ENCODE peak calls at places on chromosomes 12 and 14, in four cellular contexts. X, A, Q and I are unnamed samples.

GRCh38 chr12:27337376-27337775 is 4.7 kb downstream of the BMAL2 start:
- DNase-seq in X (no peak), A (peak), Q (no peak), I (no peak)

GRCh38 chr14:51564986-51565604 is 86.6 kb upstream of the FRMD6 start:
- DNase-seq in Q (no peak), X (no peak), A (no peak), I (no peak)

GRCh38 chr14:57848353-57848752 is 17.5 kb downstream of the SLC35F4 start:
- DNase-seq in Q (no peak), X (no peak), A (no peak), I (no peak)

GRCh38 chr14:65792208-65792905 is 379.8 kb downstream of the FUT8 start:
- DNase-seq in X (no peak), A (no peak), Q (no peak), I (no peak)

GRCh38 chr12:95942532-95943230 is at the start of gene CCDC38:
- DNase-seq in X (peak), Q (no peak), A (peak), I (peak)

GRCh38 chr14:62957562-62957961 is 87.7 kb downstream of the KCNH5 start:
- DNase-seq in X (no peak), A (no peak), Q (peak), I (no peak)

GRCh38 chr12:93943766-93944165 is 204.6 kb upstream of the PLXNC1 start:
- DNase-seq in Q (peak), A (no peak), X (no peak), I (no peak)

GRCh38 chr14:75648066-75648838 is 12.4 kb downstream of the ERG28 start:
- DNase-seq in X (no peak), Q (no peak), A (peak), I (no peak)

GRCh38 chr14:79098324-79098723 is 928.2 kb downstream of the NRXN3 start:
- DNase-seq in Q (no peak), A (no peak), X (no peak), I (no peak)

GRCh38 chr12:13404111-13404628 is 207.6 kb downstream of the EMP1 start:
- DNase-seq in X (no peak), Q (no peak), A (no peak), I (no peak)

GRCh38 chr12:41032386-41032785 is 155.7 kb upstream of the PDZRN4 start:
- DNase-seq in Q (no peak), X (no peak), A (no peak), I (no peak)

GRCh38 chr14:64248689-64249088 is 45.5 kb downstream of the ESR2 start:
- DNase-seq in Q (no peak), A (no peak), X (no peak), I (no peak)

GRCh38 chr14:29310757-29311156 is 544.2 kb downstream of the FOXG1 start:
- DNase-seq in Q (no peak), X (no peak), A (no peak), I (no peak)

GRCh38 chr12:103397536-103397935 is 98.2 kb downstream of the C12orf42 start:
- DNase-seq in X (no peak), Q (no peak), A (no peak), I (no peak)

GRCh38 chr14:100670017-100670974 is 56.4 kb upstream of the DLK1 start:
- DNase-seq in A (no peak), Q (no peak), X (no peak), I (no peak)

GRCh38 chr12:67986632-67987031 is 2.6 kb upstream of the IFNG-AS1 start:
- DNase-seq in X (no peak), Q (no peak), A (no peak), I (no peak)

GRCh38 chr14:65824978-65825299 is 412.4 kb downstream of the FUT8 start:
- DNase-seq in X (no peak), A (no peak), Q (no peak), I (no peak)

GRCh38 chr12:118136559-118137003 is 657 bp downstream of the PEBP1 start:
- DNase-seq in X (peak), A (peak), Q (peak), I (peak)

GRCh38 chr14:102920998-102921304 is 1.5 kb upstream of the AMN start:
- DNase-seq in A (no peak), X (no peak), Q (no peak), I (no peak)

GRCh38 chr12:57772429-57773322 is at the start of gene EEF1AKMT3:
- DNase-seq in A (peak), Q (peak), X (peak), I (peak)

GRCh38 chr12:123670882-123671728 is at the start of gene TCTN2:
- DNase-seq in Q (peak), X (peak), A (peak), I (peak)

GRCh38 chr12:104596128-104596799 is 139.5 kb downstream of the CHST11 start:
- DNase-seq in A (no peak), Q (no peak), X (no peak), I (no peak)

GRCh38 chr12:115867854-115868253 is 409.6 kb downstream of the MED13L start:
- DNase-seq in Q (no peak), A (no peak), X (no peak), I (no peak)

GRCh38 chr12:62347922-62348650 is 87.9 kb downstream of the USP15 start:
- DNase-seq in A (no peak), X (no peak), Q (no peak), I (no peak)

GRCh38 chr14:72495668-72496067 is 398.2 kb downstream of the DPF3 start:
- DNase-seq in A (no peak), X (no peak), Q (no peak), I (no peak)

GRCh38 chr12:10243803-10244520 is 31.3 kb downstream of the GABARAPL1 start:
- DNase-seq in A (no peak), Q (peak), X (no peak), I (no peak)

GRCh38 chr12:89454080-89454848 is 70.3 kb downstream of the GALNT4 start:
- DNase-seq in A (no peak), Q (no peak), X (no peak), I (no peak)

GRCh38 chr14:96139879-96140278 is 64.8 kb upstream of the BDKRB2 start:
- DNase-seq in A (no peak), Q (no peak), X (no peak), I (no peak)

GRCh38 chr12:95790912-95791849 is 617 bp upstream of the NTN4 start:
- DNase-seq in X (peak), A (no peak), Q (no peak), I (peak)

GRCh38 chr14:68598089-68598488 is 194.8 kb downstream of the ZFP36L1 start:
- DNase-seq in A (no peak), Q (no peak), X (no peak), I (no peak)

GRCh38 chr12:130179621-130180020 is 17.4 kb downstream of the FZD10 start:
- DNase-seq in A (no peak), X (no peak), Q (no peak), I (no peak)

GRCh38 chr14:103052407-103052806 is 4.9 kb downstream of the CDC42BPB start:
- DNase-seq in A (no peak), Q (no peak), X (no peak), I (no peak)

DNA sequence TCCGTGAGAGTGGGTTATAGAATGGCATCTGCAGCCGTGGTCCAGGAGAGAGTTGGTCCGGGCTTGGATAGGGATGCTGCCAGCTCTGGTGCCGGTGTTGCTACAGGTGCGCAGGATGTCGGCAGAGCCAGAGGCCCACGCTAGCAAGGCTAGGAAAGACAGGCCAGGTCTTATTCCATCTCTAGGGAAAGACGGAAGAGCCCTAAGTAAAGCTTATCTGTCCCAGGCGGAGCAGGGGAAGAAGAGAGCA is 485 bp upstream of the PSME1 start:
- DNase-seq in Q (no peak), X (no peak), A (no peak), I (no peak)
- TF ChIP-seq SP1 in Q (no peak), X (no peak), A (no peak), I (no peak)

GRCh38 chr12:47383942-47384341 is 304.2 kb upstream of the AMIGO2 start:
- DNase-seq in A (no peak), Q (no peak), X (no peak), I (no peak)
- TF ChIP-seq ELF4 in A (no peak), Q (no peak), X (no peak), I (no peak)

GRCh38 chr14:81454572-81455218 is 54.6 kb upstream of the STON2 start:
- DNase-seq in X (no peak), A (no peak), Q (no peak), I (no peak)
- TF ChIP-seq SP1 in X (no peak), A (no peak), Q (no peak), I (no peak)

DNA sequence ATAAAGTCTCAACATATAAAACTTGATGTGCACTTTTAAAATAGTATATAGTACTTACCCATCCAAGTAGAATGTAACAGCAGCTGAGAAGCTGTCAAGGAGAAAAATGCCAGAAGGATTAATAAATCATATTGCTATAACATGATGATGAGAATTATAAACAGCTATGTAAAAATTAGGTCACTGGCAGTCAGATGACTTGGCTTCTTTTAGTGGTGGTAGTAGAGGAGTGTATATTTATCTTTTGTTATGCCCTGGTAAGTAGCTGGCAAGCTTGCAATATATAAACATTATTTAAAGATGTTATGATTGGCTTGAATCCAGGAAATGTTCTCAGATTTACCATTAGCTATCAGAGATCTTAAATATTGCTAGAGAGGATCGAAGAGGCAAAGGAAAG is 471.0 kb upstream of the MGAT4C start:
- DNase-seq in X (peak), Q (no peak), A (no peak), I (no peak)
- TF ChIP-seq ELF4 in X (no peak), Q (no peak), A (no peak), I (no peak)

GRCh38 chr12:76237086-76237701 is 111.0 kb downstream of the BBS10 start:
- DNase-seq in A (no peak), Q (no peak), X (no peak), I (no peak)
- TF ChIP-seq SP1 in A (no peak), Q (no peak), X (no peak), I (no peak)

DNA sequence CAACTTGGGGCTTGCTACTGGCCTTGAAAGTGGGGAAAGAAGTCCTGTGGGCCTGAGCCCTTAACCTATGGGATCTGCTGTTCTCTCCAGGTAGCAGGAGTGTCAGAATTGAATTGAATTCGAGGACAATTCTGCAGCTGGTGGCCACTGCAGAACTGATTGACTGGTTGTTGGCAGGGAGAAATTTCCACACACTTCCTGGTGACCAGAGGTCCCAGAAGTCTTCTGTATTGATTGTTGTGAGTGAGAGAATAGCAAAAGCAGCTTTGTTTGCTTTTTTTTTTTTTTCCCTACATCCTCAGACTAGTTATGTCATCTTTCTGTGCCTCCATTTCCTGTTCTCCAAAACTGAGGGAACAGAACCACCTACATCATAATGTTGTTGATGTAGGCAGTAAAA is 64.1 kb downstream of the PRICKLE1 start:
- DNase-seq in X (no peak), A (no peak), Q (no peak), I (no peak)
- TF ChIP-seq ELF4 in X (no peak), A (no peak), Q (no peak), I (no peak)

DNA sequence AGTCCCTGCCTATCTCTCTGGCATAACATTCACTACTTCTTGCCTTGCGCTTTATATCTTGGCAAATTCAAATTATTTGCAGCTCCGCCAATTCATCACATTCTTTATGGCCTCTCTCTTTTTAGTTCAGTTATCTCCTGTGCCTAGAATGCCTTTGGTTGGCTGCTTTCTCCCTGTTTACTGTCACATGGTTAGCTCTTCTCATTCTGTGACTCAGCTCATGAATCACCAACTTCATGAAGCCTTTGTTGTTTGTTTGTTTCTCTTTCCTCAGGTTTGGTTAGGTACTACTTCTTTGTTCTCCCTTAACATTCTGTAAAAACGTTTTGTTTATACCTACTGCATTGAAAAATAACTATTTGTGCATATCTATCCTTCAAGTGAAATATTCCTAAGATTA is 376.5 kb upstream of the GARIN6 start:
- DNase-seq in A (no peak), Q (no peak), X (no peak), I (no peak)
- TF ChIP-seq SP1 in A (no peak), Q (no peak), X (no peak), I (no peak)

GRCh38 chr14:54901380-54902142 is 1.1 kb downstream of the GCH1 start:
- DNase-seq in X (no peak), A (no peak), Q (no peak), I (no peak)
- TF ChIP-seq ELF4 in X (no peak), A (peak), Q (no peak), I (no peak)

DNA sequence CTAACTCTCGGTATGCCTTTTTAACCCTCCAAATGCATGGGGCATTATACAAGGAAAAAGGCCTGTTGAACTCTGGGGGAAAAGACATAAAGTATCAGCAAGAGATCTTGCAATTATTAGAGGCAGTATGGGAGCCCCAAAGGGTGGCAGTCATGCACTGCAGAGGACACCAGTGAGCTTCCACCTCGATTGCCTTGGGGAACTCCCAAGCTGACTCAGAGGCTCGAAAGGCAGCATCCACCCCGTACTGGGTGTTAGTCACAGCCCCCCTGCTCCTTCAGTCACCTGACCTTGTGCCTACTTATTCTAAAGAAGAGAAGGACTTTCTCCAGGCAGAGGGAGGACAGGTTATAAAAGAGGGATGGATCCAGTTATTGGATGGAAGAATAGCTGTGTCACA is 781.4 kb upstream of the TMEM132C start:
- DNase-seq in X (no peak), Q (no peak), A (no peak), I (no peak)
- TF ChIP-seq SP1 in X (no peak), Q (no peak), A (no peak), I (no peak)

GRCh38 chr12:51390457-51391046 is 654 bp downstream of the GALNT6 start:
- DNase-seq in A (no peak), Q (no peak), X (no peak), I (no peak)

GRCh38 chr12:51389302-51389999 is 1.8 kb downstream of the GALNT6 start:
- DNase-seq in A (no peak), X (no peak), Q (peak), I (no peak)

GRCh38 chr12:51388826-51389225 is 2.4 kb downstream of the GALNT6 start:
- DNase-seq in Q (no peak), X (no peak), A (no peak), I (no peak)

GRCh38 chr12:51392556-51393237 is 1.5 kb upstream of the GALNT6 start:
- DNase-seq in Q (no peak), X (peak), A (no peak), I (peak)

DNA sequence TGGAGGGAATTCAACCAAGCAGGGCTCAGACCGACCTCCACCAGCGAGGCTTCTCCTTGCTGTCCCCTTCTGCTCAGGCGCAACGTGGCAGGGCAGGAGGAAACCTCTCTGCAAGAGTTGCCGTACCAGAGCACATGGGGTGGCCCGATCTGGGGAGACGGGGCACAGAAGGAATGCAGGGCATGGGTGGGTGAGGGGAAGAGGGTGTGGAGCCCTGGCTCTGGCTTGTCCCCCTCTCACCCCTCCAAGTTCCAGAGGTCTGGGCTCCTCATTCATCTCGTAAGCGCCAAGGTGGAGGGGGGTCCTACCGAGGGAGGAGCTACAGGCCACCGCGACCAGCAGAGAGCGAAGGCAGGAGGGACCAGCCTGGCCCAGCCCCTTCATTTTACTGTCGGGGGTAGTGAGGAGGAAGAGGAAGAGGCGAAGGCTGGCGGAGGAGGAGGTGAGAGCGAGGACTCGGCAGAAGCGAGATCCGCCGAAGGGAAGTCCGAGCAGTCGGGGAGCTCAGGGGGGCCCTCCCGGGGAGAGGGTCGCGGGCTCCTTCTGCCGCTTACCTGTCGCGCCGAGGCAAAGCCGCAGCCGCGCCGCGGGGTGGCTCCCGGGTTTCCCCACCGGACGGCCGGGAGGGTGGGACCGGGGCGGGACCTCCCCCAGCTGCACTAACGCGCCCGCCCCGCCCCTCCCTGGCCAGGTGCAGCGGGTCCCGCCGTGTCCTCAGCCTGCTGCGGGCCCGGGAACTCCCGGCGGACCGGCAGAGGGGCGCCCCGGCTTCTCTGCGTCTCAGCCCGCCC is at the start of gene GALNT6:
- DNase-seq in Q (peak), A (no peak), X (peak), I (peak)
- TF ChIP-seq ELF4 in Q (no peak), A (no peak), X (no peak), I (no peak)